ENCODE peak calls at places on chromosomes 11 and 22, in nine cellular contexts. Q is effector CD4-positive, alpha-beta T cell; S is EL; I is anterior cingulate cortex; D is K562; J is activated T-cell treated with anti-CD3 and anti-CD28 coated beads, Interleukin-2, amount 50 U/mL, for 4 hours; Y is MM.1S; X is endodermal cell; B is GM12891. M is an unnamed sample.

GRCh38 chr22:46619830-46620501 is at the start of gene GRAMD4:
- DNase-seq in Q (no peak), S (no peak), I (peak), D (peak), J (no peak), Y (no peak), X (no peak), B (no peak), M (no peak)

GRCh38 chr22:25760848-25761595 is 19.0 kb downstream of the MYO18B start:
- DNase-seq in Q (no peak), S (no peak), I (no peak), D (no peak), J (no peak), Y (no peak), X (no peak), B (no peak), M (no peak)

GRCh38 chr11:105719073-105719846 is 109.4 kb downstream of the GRIA4 start:
- DNase-seq in Q (no peak), S (peak), I (no peak), D (no peak), J (no peak), Y (no peak), X (no peak), B (no peak), M (no peak)

GRCh38 chr22:26942301-26942927 is 285.0 kb downstream of the MIAT start:
- DNase-seq in Q (no peak), S (no peak), I (no peak), D (no peak), J (no peak), Y (no peak), X (no peak), B (no peak), M (no peak)

GRCh38 chr22:28424427-28425080 is 255.1 kb downstream of the TTC28 start:
- DNase-seq in Q (no peak), S (peak), I (no peak), D (no peak), J (no peak), Y (no peak), X (no peak), B (no peak), M (no peak)

GRCh38 chr11:77440678-77441077 is 33.2 kb downstream of the PAK1 start:
- DNase-seq in Q (no peak), S (no peak), I (no peak), D (no peak), J (no peak), Y (no peak), X (peak), B (no peak), M (no peak)

GRCh38 chr11:19646308-19646707 is 66.3 kb upstream of the NAV2 start:
- DNase-seq in Q (no peak), S (no peak), I (no peak), D (no peak), J (no peak), Y (no peak), X (no peak), B (no peak), M (no peak)

GRCh38 chr11:104570088-104570701 is 328.1 kb downstream of the CASP12 start:
- DNase-seq in Q (no peak), S (peak), I (no peak), D (no peak), J (no peak), Y (no peak), X (no peak), B (no peak), M (no peak)

GRCh38 chr22:24156915-24157782 is 24.1 kb upstream of the SUSD2 start:
- DNase-seq in Q (peak), S (peak), I (peak), D (peak), J (peak), Y (peak), X (peak), B (peak), M (peak)

GRCh38 chr11:33461319-33461718 is 204.1 kb downstream of the HIPK3 start:
- DNase-seq in Q (no peak), S (no peak), I (no peak), D (no peak), J (no peak), Y (no peak), X (no peak), B (no peak), M (no peak)

GRCh38 chr11:68974421-68975194 is 6.2 kb downstream of the MRGPRD start:
- DNase-seq in Q (no peak), S (peak), I (no peak), D (peak), J (no peak), Y (peak), X (peak), B (no peak), M (no peak)

GRCh38 chr11:70372076-70372475 is 26.3 kb upstream of the CTTN start:
- DNase-seq in Q (no peak), S (no peak), I (no peak), D (no peak), J (no peak), Y (no peak), X (no peak), B (no peak), M (no peak)

GRCh38 chr22:49176956-49177355 is 650.7 kb downstream of the BRD1 start:
- DNase-seq in Q (no peak), S (no peak), I (no peak), D (no peak), J (no peak), Y (no peak), X (no peak), B (no peak), M (no peak)

GRCh38 chr11:87141980-87142514 is 104.3 kb downstream of the TMEM135 start:
- DNase-seq in Q (no peak), S (no peak), I (no peak), D (no peak), J (no peak), Y (no peak), X (no peak), B (no peak), M (no peak)

GRCh38 chr22:31055322-31056159 is 25.6 kb upstream of the SMTN start:
- DNase-seq in Q (no peak), S (peak), I (peak), D (no peak), J (no peak), Y (no peak), X (peak), B (no peak), M (peak)

GRCh38 chr11:12556788-12557384 is 117.3 kb upstream of the TEAD1 start:
- DNase-seq in Q (no peak), S (peak), I (no peak), D (no peak), J (no peak), Y (no peak), X (peak), B (no peak), M (no peak)

GRCh38 chr11:19422257-19422656 is 181.5 kb upstream of the E2F8 start:
- DNase-seq in Q (no peak), S (no peak), I (no peak), D (no peak), J (no peak), Y (no peak), X (no peak), B (no peak), M (no peak)

GRCh38 chr22:25048659-25049657 is 96.4 kb downstream of the KIAA1671 start:
- DNase-seq in Q (peak), S (peak), I (peak), D (peak), J (peak), Y (peak), X (peak), B (peak), M (no peak)

GRCh38 chr11:1812801-1813200 is 22.0 kb upstream of the SYT8 start:
- DNase-seq in Q (no peak), S (no peak), I (no peak), D (no peak), J (no peak), Y (no peak), X (no peak), B (no peak), M (peak)

GRCh38 chr22:19663286-19663815 is 51.0 kb upstream of the SEPTIN5 start:
- DNase-seq in Q (no peak), S (peak), I (no peak), D (peak), J (no peak), Y (peak), X (no peak), B (no peak), M (no peak)

GRCh38 chr11:35303596-35304392 is 115.6 kb downstream of the SLC1A2 start:
- DNase-seq in Q (no peak), S (peak), I (peak), D (no peak), J (no peak), Y (no peak), X (no peak), B (no peak), M (peak)

GRCh38 chr11:100647861-100648260 is 39.2 kb upstream of the ARHGAP42 start:
- DNase-seq in Q (no peak), S (no peak), I (no peak), D (no peak), J (no peak), Y (no peak), X (no peak), B (no peak), M (no peak)

GRCh38 chr11:102413497-102413896 is 39.1 kb downstream of the TMEM123 start:
- DNase-seq in Q (no peak), S (no peak), I (no peak), D (no peak), J (no peak), Y (no peak), X (no peak), B (no peak), M (no peak)

GRCh38 chr11:12303431-12304149 is 73.8 kb upstream of the PARVA start:
- DNase-seq in Q (no peak), S (no peak), I (no peak), D (no peak), J (no peak), Y (no peak), X (no peak), B (no peak), M (no peak)

GRCh38 chr22:36577019-36577418 is 48.1 kb upstream of the EIF3D start:
- DNase-seq in Q (no peak), S (peak), I (no peak), D (no peak), J (no peak), Y (no peak), X (peak), B (no peak), M (no peak)

GRCh38 chr11:58575377-58576020 is at the start of gene LPXN:
- DNase-seq in Q (peak), S (peak), I (no peak), D (no peak), J (peak), Y (peak), X (no peak), B (no peak), M (no peak)

GRCh38 chr11:69598147-69598546 is 42.8 kb upstream of the CCND1 start:
- DNase-seq in Q (no peak), S (peak), I (no peak), D (no peak), J (no peak), Y (no peak), X (peak), B (no peak), M (peak)

GRCh38 chr11:83008581-83008923 is 63.1 kb downstream of the RAB30 start:
- DNase-seq in Q (no peak), S (peak), I (no peak), D (peak), J (no peak), Y (no peak), X (no peak), B (no peak), M (no peak)

GRCh38 chr11:93287434-93287833 is 43.1 kb upstream of the DEUP1 start:
- DNase-seq in Q (no peak), S (no peak), I (no peak), D (no peak), J (no peak), Y (no peak), X (no peak), B (no peak), M (no peak)

GRCh38 chr11:97641988-97642387 is 1252.2 kb downstream of the JRKL start:
- DNase-seq in Q (no peak), S (no peak), I (no peak), D (no peak), J (no peak), Y (no peak), X (no peak), B (no peak), M (no peak)

GRCh38 chr11:110207089-110207488 is 89.3 kb downstream of the RDX start:
- DNase-seq in Q (no peak), S (no peak), I (no peak), D (no peak), J (no peak), Y (no peak), X (no peak), B (no peak), M (no peak)

GRCh38 chr22:50014053-50014501 is 1.5 kb upstream of the IL17REL start:
- DNase-seq in Q (no peak), S (no peak), I (no peak), D (no peak), J (no peak), Y (no peak), X (no peak), B (peak), M (no peak)

GRCh38 chr22:48475661-48476345 is 1351.9 kb downstream of the BRD1 start:
- DNase-seq in Q (no peak), S (no peak), I (no peak), D (no peak), J (no peak), Y (no peak), X (peak), B (no peak), M (peak)

GRCh38 chr22:50027639-50028537 is 15.3 kb upstream of the IL17REL start:
- DNase-seq in Q (peak), S (no peak), I (no peak), D (no peak), J (peak), Y (no peak), X (no peak), B (no peak), M (peak)

M was measured in coronary artery.